ENCODE peak calls at places on chromosomes 2 and 18, in nine cellular contexts. One of them, this sample, is unnamed. For H3K9me3, the result is how much of the 10 kb centered on the place peaks cover.

GRCh38 chr18:9404565-9405060 is 70.0 kb downstream of the TWSG1 start:
- DNase-seq in spleen: peak
- DNase-seq in prostate gland: no peak
- DNase-seq in endothelial cell of umbilical vein: peak
- DNase-seq in Panc1: no peak
- DNase-seq in SK-N-MC: no peak
- DNase-seq in transverse colon: no peak
- DNase-seq in HCT116: no peak
- DNase-seq in K562: peak
- DNase-seq in this sample: no peak

GRCh38 chr2:70086838-70087702 is at the start of gene PCBP1:
- DNase-seq in spleen: peak
- DNase-seq in prostate gland: peak
- DNase-seq in endothelial cell of umbilical vein: peak
- DNase-seq in Panc1: peak
- DNase-seq in SK-N-MC: peak
- DNase-seq in transverse colon: peak
- DNase-seq in HCT116: peak
- DNase-seq in K562: peak
- DNase-seq in this sample: peak

GRCh38 chr2:212842544-212843185 is 304.1 kb upstream of the ERBB4 start:
- DNase-seq in spleen: no peak
- DNase-seq in prostate gland: no peak
- DNase-seq in endothelial cell of umbilical vein: peak
- DNase-seq in Panc1: no peak
- DNase-seq in SK-N-MC: peak
- DNase-seq in transverse colon: no peak
- DNase-seq in HCT116: no peak
- DNase-seq in K562: no peak
- DNase-seq in this sample: no peak

GRCh38 chr2:239380831-239381708 is 19.8 kb downstream of the HDAC4 start:
- DNase-seq in spleen: peak
- DNase-seq in prostate gland: no peak
- DNase-seq in endothelial cell of umbilical vein: peak
- DNase-seq in Panc1: no peak
- DNase-seq in SK-N-MC: no peak
- DNase-seq in transverse colon: peak
- DNase-seq in HCT116: no peak
- DNase-seq in K562: no peak
- DNase-seq in this sample: peak

GRCh38 chr2:181585732-181586131 is 71.2 kb downstream of the CERKL start:
- DNase-seq in spleen: no peak
- DNase-seq in prostate gland: no peak
- DNase-seq in endothelial cell of umbilical vein: no peak
- DNase-seq in Panc1: no peak
- DNase-seq in SK-N-MC: no peak
- DNase-seq in transverse colon: no peak
- DNase-seq in HCT116: no peak
- DNase-seq in K562: no peak
- DNase-seq in this sample: no peak

GRCh38 chr2:138177693-138178092 is 213.4 kb downstream of the HNMT start:
- DNase-seq in spleen: no peak
- DNase-seq in prostate gland: no peak
- DNase-seq in endothelial cell of umbilical vein: no peak
- DNase-seq in Panc1: no peak
- DNase-seq in SK-N-MC: no peak
- DNase-seq in transverse colon: no peak
- DNase-seq in HCT116: no peak
- DNase-seq in K562: no peak
- DNase-seq in this sample: no peak

GRCh38 chr2:147884796-147885195 is 40.0 kb downstream of the ACVR2A start:
- DNase-seq in spleen: no peak
- DNase-seq in prostate gland: no peak
- DNase-seq in endothelial cell of umbilical vein: no peak
- DNase-seq in Panc1: no peak
- DNase-seq in SK-N-MC: no peak
- DNase-seq in transverse colon: no peak
- DNase-seq in HCT116: no peak
- DNase-seq in K562: no peak
- DNase-seq in this sample: no peak

GRCh38 chr2:193712912-193713311 is 1518.2 kb upstream of the TMEFF2 start:
- DNase-seq in spleen: no peak
- DNase-seq in prostate gland: no peak
- DNase-seq in endothelial cell of umbilical vein: no peak
- DNase-seq in Panc1: no peak
- DNase-seq in SK-N-MC: no peak
- DNase-seq in transverse colon: no peak
- DNase-seq in HCT116: no peak
- DNase-seq in K562: no peak
- DNase-seq in this sample: no peak

GRCh38 chr2:86315084-86315483 is 22.3 kb downstream of the REEP1 start:
- DNase-seq in spleen: no peak
- DNase-seq in prostate gland: no peak
- DNase-seq in endothelial cell of umbilical vein: no peak
- DNase-seq in Panc1: no peak
- DNase-seq in SK-N-MC: no peak
- DNase-seq in transverse colon: no peak
- DNase-seq in HCT116: no peak
- DNase-seq in K562: no peak
- DNase-seq in this sample: peak

GRCh38 chr2:238097201-238097987 is 2.7 kb upstream of the ESPNL start:
- DNase-seq in spleen: no peak
- DNase-seq in prostate gland: no peak
- DNase-seq in endothelial cell of umbilical vein: no peak
- DNase-seq in Panc1: no peak
- DNase-seq in SK-N-MC: no peak
- DNase-seq in transverse colon: no peak
- DNase-seq in HCT116: no peak
- DNase-seq in K562: no peak
- DNase-seq in this sample: no peak

GRCh38 chr2:160836755-160837154 is 323.5 kb upstream of the TANK start:
- DNase-seq in spleen: no peak
- DNase-seq in prostate gland: no peak
- DNase-seq in endothelial cell of umbilical vein: no peak
- DNase-seq in Panc1: no peak
- DNase-seq in SK-N-MC: no peak
- DNase-seq in transverse colon: no peak
- DNase-seq in HCT116: no peak
- DNase-seq in K562: no peak
- DNase-seq in this sample: no peak

GRCh38 chr2:20288941-20289340 is 61.7 kb downstream of the PUM2 start:
- DNase-seq in spleen: no peak
- DNase-seq in prostate gland: no peak
- DNase-seq in endothelial cell of umbilical vein: no peak
- DNase-seq in Panc1: no peak
- DNase-seq in SK-N-MC: no peak
- DNase-seq in transverse colon: no peak
- DNase-seq in HCT116: peak
- DNase-seq in K562: peak
- DNase-seq in this sample: no peak

GRCh38 chr2:137117385-137117784 is 352.0 kb downstream of the THSD7B start:
- DNase-seq in spleen: no peak
- DNase-seq in prostate gland: no peak
- DNase-seq in endothelial cell of umbilical vein: no peak
- DNase-seq in Panc1: no peak
- DNase-seq in SK-N-MC: no peak
- DNase-seq in transverse colon: no peak
- DNase-seq in HCT116: no peak
- DNase-seq in K562: no peak
- DNase-seq in this sample: no peak

GRCh38 chr2:62478093-62478580 is 27.9 kb downstream of the TMEM17 start:
- DNase-seq in spleen: no peak
- DNase-seq in prostate gland: peak
- DNase-seq in endothelial cell of umbilical vein: peak
- DNase-seq in Panc1: no peak
- DNase-seq in SK-N-MC: no peak
- DNase-seq in transverse colon: peak
- DNase-seq in HCT116: no peak
- DNase-seq in K562: no peak
- DNase-seq in this sample: no peak

GRCh38 chr2:54618646-54619565 is 104.6 kb upstream of the EML6 start:
- DNase-seq in spleen: no peak
- DNase-seq in prostate gland: no peak
- DNase-seq in endothelial cell of umbilical vein: peak
- DNase-seq in Panc1: no peak
- DNase-seq in SK-N-MC: peak
- DNase-seq in transverse colon: no peak
- DNase-seq in HCT116: no peak
- DNase-seq in K562: no peak
- DNase-seq in this sample: no peak

GRCh38 chr18:48826806-48827205 is 124.0 kb downstream of the SMAD7 start:
- DNase-seq in spleen: peak
- DNase-seq in prostate gland: no peak
- DNase-seq in endothelial cell of umbilical vein: no peak
- DNase-seq in Panc1: no peak
- DNase-seq in SK-N-MC: no peak
- DNase-seq in transverse colon: no peak
- DNase-seq in HCT116: no peak
- DNase-seq in K562: no peak
- DNase-seq in this sample: peak

GRCh38 chr2:159612255-159612901 is 4.0 kb downstream of the BAZ2B start:
- DNase-seq in spleen: no peak
- DNase-seq in prostate gland: no peak
- DNase-seq in endothelial cell of umbilical vein: peak
- DNase-seq in Panc1: no peak
- DNase-seq in SK-N-MC: no peak
- DNase-seq in transverse colon: no peak
- DNase-seq in HCT116: no peak
- DNase-seq in K562: peak
- DNase-seq in this sample: no peak

GRCh38 chr2:2506536-2506935 is 175.5 kb upstream of the MYT1L start:
- DNase-seq in spleen: no peak
- DNase-seq in prostate gland: no peak
- DNase-seq in endothelial cell of umbilical vein: no peak
- DNase-seq in Panc1: no peak
- DNase-seq in SK-N-MC: no peak
- DNase-seq in transverse colon: no peak
- DNase-seq in HCT116: no peak
- DNase-seq in K562: no peak
- DNase-seq in this sample: no peak

GRCh38 chr2:2501454-2502108 is 170.5 kb upstream of the MYT1L start:
- DNase-seq in spleen: no peak
- DNase-seq in prostate gland: no peak
- DNase-seq in endothelial cell of umbilical vein: no peak
- DNase-seq in Panc1: no peak
- DNase-seq in SK-N-MC: no peak
- DNase-seq in transverse colon: no peak
- DNase-seq in HCT116: no peak
- DNase-seq in K562: no peak
- DNase-seq in this sample: no peak

GRCh38 chr2:2505604-2506003 is 174.5 kb upstream of the MYT1L start:
- DNase-seq in spleen: no peak
- DNase-seq in prostate gland: no peak
- DNase-seq in endothelial cell of umbilical vein: no peak
- DNase-seq in Panc1: no peak
- DNase-seq in SK-N-MC: no peak
- DNase-seq in transverse colon: no peak
- DNase-seq in HCT116: no peak
- DNase-seq in K562: no peak
- DNase-seq in this sample: no peak

GRCh38 chr2:2502150-2502549 is 171.1 kb upstream of the MYT1L start:
- DNase-seq in spleen: no peak
- DNase-seq in prostate gland: no peak
- DNase-seq in endothelial cell of umbilical vein: no peak
- DNase-seq in Panc1: no peak
- DNase-seq in SK-N-MC: no peak
- DNase-seq in transverse colon: no peak
- DNase-seq in HCT116: no peak
- DNase-seq in K562: no peak
- DNase-seq in this sample: no peak

DNA sequence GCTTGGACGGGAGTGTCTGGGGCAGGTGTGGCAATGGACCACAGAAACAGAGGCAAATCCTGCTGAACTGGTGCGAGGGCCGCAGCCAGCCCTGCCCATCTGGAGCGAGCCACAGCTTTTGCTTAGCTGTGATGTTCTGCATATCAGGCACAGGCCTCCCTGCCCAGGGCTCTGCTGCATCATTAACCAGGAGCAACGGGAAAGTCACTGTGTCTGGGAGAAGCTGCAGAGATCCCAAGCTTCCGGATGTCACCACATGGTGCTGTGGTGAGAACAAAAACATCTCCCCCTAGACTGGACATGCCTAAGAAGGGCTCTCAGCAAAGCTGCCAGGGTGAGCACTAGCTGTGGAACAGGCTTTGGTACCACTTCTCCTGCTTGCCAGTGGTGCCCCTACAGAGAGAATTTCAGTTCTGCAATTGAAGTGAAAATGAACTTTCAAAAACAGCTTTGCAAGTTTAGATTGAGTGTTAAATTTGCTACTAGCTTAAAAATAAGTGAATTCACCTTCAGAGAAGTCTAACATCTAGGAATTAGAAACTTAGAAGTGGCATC is 172.9 kb upstream of the MYT1L start:
- DNase-seq in spleen: no peak
- DNase-seq in prostate gland: no peak
- DNase-seq in endothelial cell of umbilical vein: no peak
- DNase-seq in Panc1: no peak
- DNase-seq in SK-N-MC: no peak
- DNase-seq in transverse colon: no peak
- DNase-seq in HCT116: no peak
- DNase-seq in K562: no peak
- DNase-seq in this sample: no peak
- H3K9me3 ChIP-seq in spleen: under half
- H3K9me3 ChIP-seq in prostate gland: under half
- H3K9me3 ChIP-seq in endothelial cell of umbilical vein: under half
- H3K9me3 ChIP-seq in Panc1: under half
- H3K9me3 ChIP-seq in SK-N-MC: under half
- H3K9me3 ChIP-seq in transverse colon: under half
- H3K9me3 ChIP-seq in HCT116: under half
- H3K9me3 ChIP-seq in K562: under half
- H3K9me3 ChIP-seq in this sample: under half

GRCh38 chr2:173926875-173927274 is 38.3 kb downstream of the SP3 start:
- DNase-seq in spleen: no peak
- DNase-seq in prostate gland: no peak
- DNase-seq in endothelial cell of umbilical vein: no peak
- DNase-seq in Panc1: no peak
- DNase-seq in SK-N-MC: no peak
- DNase-seq in transverse colon: no peak
- DNase-seq in HCT116: no peak
- DNase-seq in K562: no peak
- DNase-seq in this sample: no peak
- TF ChIP-seq POLR2AphosphoS5 in spleen: no peak
- TF ChIP-seq POLR2AphosphoS5 in prostate gland: no peak
- TF ChIP-seq POLR2AphosphoS5 in endothelial cell of umbilical vein: no peak
- TF ChIP-seq POLR2AphosphoS5 in Panc1: no peak
- TF ChIP-seq POLR2AphosphoS5 in SK-N-MC: no peak
- TF ChIP-seq POLR2AphosphoS5 in transverse colon: no peak
- TF ChIP-seq POLR2AphosphoS5 in HCT116: no peak
- TF ChIP-seq POLR2AphosphoS5 in K562: no peak
- TF ChIP-seq POLR2AphosphoS5 in this sample: no peak

GRCh38 chr2:204662956-204663355 is 117.7 kb downstream of the PARD3B start:
- DNase-seq in spleen: no peak
- DNase-seq in prostate gland: no peak
- DNase-seq in endothelial cell of umbilical vein: no peak
- DNase-seq in Panc1: no peak
- DNase-seq in SK-N-MC: no peak
- DNase-seq in transverse colon: no peak
- DNase-seq in HCT116: no peak
- DNase-seq in K562: no peak
- DNase-seq in this sample: no peak
- H3K9me3 ChIP-seq in spleen: under half
- H3K9me3 ChIP-seq in prostate gland: under half
- H3K9me3 ChIP-seq in endothelial cell of umbilical vein: under half
- H3K9me3 ChIP-seq in Panc1: under half
- H3K9me3 ChIP-seq in SK-N-MC: under half
- H3K9me3 ChIP-seq in transverse colon: under half
- H3K9me3 ChIP-seq in HCT116: under half
- H3K9me3 ChIP-seq in K562: under half
- H3K9me3 ChIP-seq in this sample: under half

GRCh38 chr2:157875720-157876065 is 437 bp downstream of the ACVR1 start:
- DNase-seq in spleen: peak
- DNase-seq in prostate gland: peak
- DNase-seq in endothelial cell of umbilical vein: peak
- DNase-seq in Panc1: no peak
- DNase-seq in SK-N-MC: no peak
- DNase-seq in transverse colon: peak
- DNase-seq in HCT116: no peak
- DNase-seq in K562: peak
- DNase-seq in this sample: peak
- TF ChIP-seq POLR2AphosphoS5 in spleen: no peak
- TF ChIP-seq POLR2AphosphoS5 in prostate gland: no peak
- TF ChIP-seq POLR2AphosphoS5 in endothelial cell of umbilical vein: no peak
- TF ChIP-seq POLR2AphosphoS5 in Panc1: no peak
- TF ChIP-seq POLR2AphosphoS5 in SK-N-MC: no peak
- TF ChIP-seq POLR2AphosphoS5 in transverse colon: no peak
- TF ChIP-seq POLR2AphosphoS5 in HCT116: no peak
- TF ChIP-seq POLR2AphosphoS5 in K562: no peak
- TF ChIP-seq POLR2AphosphoS5 in this sample: no peak

This sample was measured in sigmoid colon.